ENCODE peak calls at places on chromosomes 16 and 17, in seven cellular contexts. D is transverse colon, N is H1, O is sigmoid colon, J is SK-N-SH, G is upper lobe of left lung, U is K562. K is an unnamed sample.

GRCh38 chr17:46742539-46743270 is 75.8 kb downstream of the WNT3 start:
- DNase-seq in U (peak; percentile 79), D (no peak), N (no peak), J (no peak), O (no peak), G (no peak), K (no peak)

GRCh38 chr17:75754378-75755204 is 10.4 kb downstream of the GALK1 start:
- DNase-seq in G (no peak), U (peak; percentile 61), J (no peak), O (no peak), N (peak; percentile 46), D (no peak), K (no peak)

GRCh38 chr17:49504369-49504768 is 9.3 kb downstream of the NGFR start:
- DNase-seq in U (no peak), N (no peak), O (no peak), D (no peak), J (no peak), G (no peak), K (no peak)

GRCh38 chr17:40956401-40957254 is 10.1 kb downstream of the KRT39 start:
- DNase-seq in O (no peak), J (no peak), G (no peak), U (no peak), D (no peak), N (no peak), K (no peak)

GRCh38 chr16:477758-478157 is 49.8 kb upstream of the CAPN15 start:
- DNase-seq in J (no peak), O (no peak), U (no peak), N (no peak), D (no peak), G (no peak), K (no peak)

GRCh38 chr16:65576631-65577030 is 454.8 kb upstream of the CDH11 start:
- DNase-seq in N (peak; percentile 78), U (no peak), D (no peak), J (no peak), O (no peak), G (peak; percentile 20), K (no peak)

GRCh38 chr17:11296994-11297393 is 56.0 kb downstream of the SHISA6 start:
- DNase-seq in D (no peak), J (peak; percentile 15), N (no peak), G (no peak), U (no peak), O (no peak), K (no peak)

GRCh38 chr16:50302472-50303005 is 36.2 kb downstream of the ADCY7 start:
- DNase-seq in U (no peak), D (no peak), N (no peak), O (peak; percentile 27), G (no peak), J (peak; percentile 16), K (no peak)

GRCh38 chr17:43940630-43941029 is 1.6 kb downstream of the PPY start:
- DNase-seq in U (peak; percentile 55), G (no peak), D (no peak), N (peak; percentile 83), J (peak; percentile 81), O (no peak), K (no peak)

GRCh38 chr17:51684214-51684613 is 423.9 kb downstream of the UTP18 start:
- DNase-seq in G (no peak), N (no peak), D (no peak), J (no peak), O (no peak), U (no peak), K (no peak)

GRCh38 chr17:44916059-44916780 is 920 bp upstream of the GFAP start:
- DNase-seq in G (no peak), D (no peak), J (peak; percentile 26), N (no peak), O (no peak), U (no peak), K (no peak)

GRCh38 chr17:20203021-20203420 is 193.9 kb downstream of the SPECC1 start:
- DNase-seq in O (no peak), U (no peak), G (no peak), N (no peak), J (no peak), D (no peak), K (no peak)

GRCh38 chr17:30336369-30337171 is 2.7 kb upstream of the TMIGD1 start:
- DNase-seq in U (peak; percentile 61), D (peak; percentile 74), N (peak; percentile 63), J (peak; percentile 43), G (no peak), O (no peak), K (peak; percentile 50)

GRCh38 chr16:72508196-72508595 is 336.2 kb upstream of the PMFBP1 start:
- DNase-seq in J (no peak), D (no peak), N (no peak), U (no peak), O (no peak), G (no peak), K (no peak)

GRCh38 chr17:50559674-50560184 is 786 bp upstream of the CACNA1G start:
- DNase-seq in J (peak; percentile 82), D (peak; percentile 69), O (peak; percentile 89), G (no peak), U (peak; percentile 77), N (peak; percentile 88), K (peak; percentile 53)

GRCh38 chr17:17749921-17750320 is 68.7 kb downstream of the RAI1 start:
- DNase-seq in O (no peak), G (no peak), J (peak; percentile 83), D (peak; percentile 47), U (peak; percentile 69), N (peak; percentile 81), K (peak; percentile 48)

GRCh38 chr17:82754297-82755208 is 2.7 kb downstream of the TBCD start:
- DNase-seq in D (peak; percentile 39), N (peak; percentile 68), G (no peak), O (no peak), J (no peak), U (peak; percentile 80), K (no peak)
- H3K4me3 ChIP-seq in D (no peak overlapping the region), N (peak overlapping the region; percentile 30), G (no peak overlapping the region), O (no peak overlapping the region), J (no peak overlapping the region), U (peak overlapping the region; percentile 23), K (no peak overlapping the region)

DNA sequence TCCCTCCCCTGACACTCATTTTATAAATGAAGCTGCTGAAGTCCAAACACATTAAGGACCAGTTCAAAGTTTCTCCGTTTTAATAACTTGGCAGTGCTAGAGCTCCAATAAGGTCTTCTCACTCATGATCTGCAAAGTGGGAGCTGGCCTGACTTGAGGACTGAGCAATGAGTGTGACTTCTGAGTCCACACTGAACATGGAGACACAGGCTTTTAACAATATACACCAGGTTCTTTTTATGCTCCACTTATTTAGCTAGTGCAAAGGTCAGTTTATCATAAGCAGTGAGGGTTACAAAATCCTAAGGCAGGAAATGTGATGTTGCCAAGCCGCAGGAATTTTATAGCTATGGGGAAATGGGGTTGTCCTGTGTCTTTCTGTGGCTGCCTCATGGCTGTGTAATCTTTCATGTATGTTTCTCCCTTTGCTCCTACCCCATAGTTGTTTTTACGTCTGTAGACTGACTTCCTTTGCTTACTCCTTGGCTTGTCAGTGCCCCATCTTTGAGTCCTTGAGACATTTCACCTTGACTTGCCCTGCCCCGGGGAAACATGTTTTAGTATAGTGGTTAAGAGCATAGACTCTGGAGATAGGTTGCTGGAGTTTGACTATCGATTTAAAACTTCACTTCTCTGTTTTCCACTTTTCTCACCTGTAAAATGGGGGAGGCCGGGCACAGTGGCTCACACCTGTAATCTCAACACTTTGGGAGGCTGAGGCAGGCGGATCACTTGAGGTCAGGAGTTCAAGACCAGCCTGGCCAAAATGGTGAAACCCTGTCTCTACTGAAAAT is 12.2 kb upstream of the MMD start:
- DNase-seq in U (no peak), N (no peak), D (peak; percentile 64), J (no peak), G (no peak), O (peak; percentile 83), K (peak; percentile 46)
- TF ChIP-seq POLR2AphosphoS5 in U (no peak), N (no peak), D (peak; percentile 67), J (no peak), G (peak; percentile 57), O (peak; percentile 59), K (peak; percentile 71)

GRCh38 chr17:79917902-79918484 is 78.8 kb upstream of the CBX4 start:
- DNase-seq in D (no peak), U (no peak), N (no peak), G (no peak), O (no peak), J (no peak), K (no peak)
- TF ChIP-seq EP300 in D (no peak), U (no peak), N (no peak), G (no peak), O (no peak), J (no peak), K (no peak)

GRCh38 chr16:52543654-52544053 is 3.3 kb downstream of the TOX3 start:
- DNase-seq in U (no peak), G (no peak), J (no peak), N (no peak), D (no peak), O (no peak), K (no peak)

GRCh38 chr16:52546291-52546941 is 527 bp downstream of the TOX3 start:
- DNase-seq in J (peak; percentile 48), G (peak; percentile 84), U (no peak), N (peak; percentile 60), D (no peak), O (no peak), K (no peak)

GRCh38 chr16:52547001-52547833 is at the start of gene TOX3:
- DNase-seq in N (peak; percentile 67), U (no peak), J (peak; percentile 48), D (peak; percentile 74), O (no peak), G (peak; percentile 85), K (peak; percentile 78)

GRCh38 chr16:52545157-52545543 is 1.8 kb downstream of the TOX3 start:
- DNase-seq in D (no peak), U (no peak), N (no peak), O (no peak), J (no peak), G (no peak), K (no peak)

GRCh38 chr16:52545544-52546262 is 1.2 kb downstream of the TOX3 start:
- DNase-seq in O (no peak), J (peak; percentile 15), N (peak; percentile 51), G (peak; percentile 59), D (no peak), U (no peak), K (no peak)
- H3K4me3 ChIP-seq in O (peak overlapping the region; percentile 44), J (no peak overlapping the region), N (peak overlapping the region; percentile 80), G (peak overlapping the region; percentile 50), D (peak overlapping the region; percentile 83), U (no peak overlapping the region), K (peak overlapping the region; percentile 76)

DNA sequence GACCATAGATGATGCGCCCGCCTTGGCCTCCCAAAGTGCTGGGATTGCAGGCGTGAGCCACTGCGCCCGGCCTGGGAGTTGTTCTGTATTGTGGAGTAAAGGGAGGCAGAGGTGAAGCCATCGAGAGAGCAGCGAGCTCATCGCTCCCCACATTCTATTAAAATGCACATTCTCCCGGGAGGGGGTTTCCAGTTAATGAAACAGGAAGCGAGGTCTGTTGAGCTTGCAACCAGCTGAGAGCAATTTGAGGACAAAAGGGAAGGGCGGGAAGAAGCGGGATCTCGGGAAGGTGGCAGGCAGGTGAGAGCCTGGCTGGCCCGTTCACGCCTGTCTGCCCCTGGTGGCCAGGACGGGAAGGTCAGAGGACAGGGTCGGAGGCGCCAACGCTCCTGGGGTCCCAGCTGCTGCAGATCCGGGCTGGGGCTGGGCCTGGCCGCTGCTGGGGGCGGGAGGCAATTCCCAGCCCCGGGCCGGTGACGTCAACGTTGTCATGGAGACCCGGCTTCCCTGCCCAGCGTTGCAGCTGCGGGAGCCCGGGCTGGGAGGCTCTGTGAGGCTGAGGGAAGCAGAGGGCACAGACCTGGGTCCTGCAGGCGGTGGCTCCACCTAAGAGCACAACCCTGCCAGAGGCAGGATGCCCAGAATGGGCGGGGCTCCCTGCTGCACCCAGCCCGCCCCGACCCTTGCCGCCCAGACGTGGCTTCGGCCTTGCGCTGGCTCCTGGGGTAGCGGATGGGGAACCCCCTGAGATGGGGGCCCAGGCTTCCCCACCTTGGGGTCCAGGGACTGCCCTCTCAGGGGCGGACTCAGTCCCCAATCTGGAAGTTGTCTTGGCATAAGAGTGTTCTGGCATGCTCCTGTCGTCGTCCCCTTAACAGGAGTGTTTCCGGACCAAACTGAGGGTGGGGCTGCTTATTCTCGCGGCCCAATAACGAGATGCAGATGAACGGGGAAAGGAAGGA is 48.7 kb upstream of the PLCG2 start:
- DNase-seq in J (peak; percentile 97), U (peak; percentile 75), G (peak; percentile 93), D (peak; percentile 87), N (peak; percentile 99), O (peak; percentile 95), K (peak; percentile 89)
- TF ChIP-seq POLR2AphosphoS5 in J (no peak), U (no peak), G (no peak), D (peak; percentile 7), N (no peak), O (no peak), K (peak; percentile 28)